ENCODE peak calls at places on chromosomes 2 and 18, in ten cellular contexts. H is astrocyte of the spinal cord, K is psoas muscle, T is AG09319, Y is colonic mucosa, U is pancreas, W is foreskin fibroblast, R is left ventricle myocardium inferior, G is HL-60, E is bronchial epithelial cell. J is an unnamed sample.

GRCh38 chr2:203394519-203395227 is 66.5 kb downstream of the ABI2 start:
- DNase-seq in H (no peak), K (no peak), T (no peak), Y (no peak), U (no peak), W (no peak), R (no peak), G (no peak), E (no peak), J (no peak)

GRCh38 chr18:13993730-13994129 is 78.4 kb upstream of the MC2R start:
- DNase-seq in H (no peak), K (no peak), T (no peak), Y (no peak), U (no peak), W (no peak), R (no peak), G (no peak), E (no peak), J (no peak)

GRCh38 chr2:195322324-195322723 is 334.7 kb upstream of the SLC39A10 start:
- DNase-seq in H (no peak), K (no peak), T (no peak), Y (peak; percentile 70), U (no peak), W (peak; percentile 49), R (no peak), G (no peak), E (no peak), J (no peak)

GRCh38 chr2:18527822-18528221 is 32.6 kb downstream of the RDH14 start:
- DNase-seq in H (no peak), K (no peak), T (no peak), Y (no peak), U (no peak), W (no peak), R (no peak), G (no peak), E (no peak), J (no peak)

GRCh38 chr2:198309673-198310280 is 505.4 kb downstream of the PLCL1 start:
- DNase-seq in H (peak; percentile 52), K (no peak), T (no peak), Y (peak; percentile 82), U (no peak), W (peak; percentile 73), R (no peak), G (peak; percentile 45), E (peak; percentile 48), J (peak; percentile 52)

GRCh38 chr2:104836837-104837236 is 17.1 kb upstream of the POU3F3 start:
- DNase-seq in H (no peak), K (no peak), T (no peak), Y (no peak), U (no peak), W (no peak), R (no peak), G (no peak), E (no peak), J (no peak)

GRCh38 chr18:46755315-46756171 is 1.3 kb downstream of the ST8SIA5 start:
- DNase-seq in H (no peak), K (no peak), T (no peak), Y (no peak), U (no peak), W (peak; percentile 15), R (no peak), G (no peak), E (no peak), J (peak; percentile 40)

GRCh38 chr18:1573732-1574131 is 669.1 kb downstream of the ADCYAP1 start:
- DNase-seq in H (no peak), K (no peak), T (no peak), Y (no peak), U (no peak), W (peak; percentile 1), R (no peak), G (no peak), E (no peak), J (no peak)

GRCh38 chr2:11829324-11829946 is 83.0 kb downstream of the LPIN1 start:
- DNase-seq in H (peak; percentile 66), K (peak; percentile 60), T (no peak), Y (peak; percentile 50), U (peak; percentile 78), W (peak; percentile 80), R (peak; percentile 64), G (peak; percentile 65), E (peak; percentile 33), J (peak; percentile 62)

GRCh38 chr2:24813645-24814257 is 20.5 kb downstream of the CENPO start:
- DNase-seq in H (no peak), K (no peak), T (no peak), Y (peak; percentile 8), U (no peak), W (no peak), R (no peak), G (no peak), E (no peak), J (no peak)

GRCh38 chr2:71531522-71532047 is 78.2 kb downstream of the DYSF start:
- DNase-seq in H (peak; percentile 15), K (no peak), T (no peak), Y (no peak), U (no peak), W (peak; percentile 24), R (no peak), G (no peak), E (peak; percentile 89), J (no peak)

GRCh38 chr2:64386676-64387075 is 67.3 kb upstream of the LGALSL start:
- DNase-seq in H (no peak), K (no peak), T (no peak), Y (no peak), U (no peak), W (no peak), R (no peak), G (no peak), E (no peak), J (no peak)

GRCh38 chr18:44744206-44745180 is 63.8 kb downstream of the SETBP1 start:
- DNase-seq in H (no peak), K (peak; percentile 53), T (no peak), Y (no peak), U (peak; percentile 74), W (no peak), R (peak; percentile 43), G (no peak), E (no peak), J (no peak)

GRCh38 chr2:71466301-71467179 is 13.2 kb downstream of the DYSF start:
- DNase-seq in H (no peak), K (peak; percentile 60), T (no peak), Y (no peak), U (no peak), W (peak; percentile 45), R (peak; percentile 59), G (no peak), E (no peak), J (peak; percentile 58)

GRCh38 chr2:197131558-197131855 is 179.1 kb downstream of the ANKRD44 start:
- DNase-seq in H (no peak), K (no peak), T (no peak), Y (no peak), U (no peak), W (no peak), R (no peak), G (no peak), E (no peak), J (peak; percentile 57)

GRCh38 chr2:197136452-197136851 is 174.1 kb downstream of the ANKRD44 start:
- DNase-seq in H (no peak), K (no peak), T (no peak), Y (no peak), U (no peak), W (no peak), R (no peak), G (no peak), E (no peak), J (no peak)

GRCh38 chr2:197137234-197137633 is 173.3 kb downstream of the ANKRD44 start:
- DNase-seq in H (peak; percentile 65), K (no peak), T (no peak), Y (no peak), U (no peak), W (peak; percentile 81), R (no peak), G (no peak), E (peak; percentile 66), J (no peak)

GRCh38 chr2:197135806-197136205 is 174.8 kb downstream of the ANKRD44 start:
- DNase-seq in H (no peak), K (no peak), T (no peak), Y (no peak), U (no peak), W (no peak), R (no peak), G (no peak), E (no peak), J (no peak)

DNA sequence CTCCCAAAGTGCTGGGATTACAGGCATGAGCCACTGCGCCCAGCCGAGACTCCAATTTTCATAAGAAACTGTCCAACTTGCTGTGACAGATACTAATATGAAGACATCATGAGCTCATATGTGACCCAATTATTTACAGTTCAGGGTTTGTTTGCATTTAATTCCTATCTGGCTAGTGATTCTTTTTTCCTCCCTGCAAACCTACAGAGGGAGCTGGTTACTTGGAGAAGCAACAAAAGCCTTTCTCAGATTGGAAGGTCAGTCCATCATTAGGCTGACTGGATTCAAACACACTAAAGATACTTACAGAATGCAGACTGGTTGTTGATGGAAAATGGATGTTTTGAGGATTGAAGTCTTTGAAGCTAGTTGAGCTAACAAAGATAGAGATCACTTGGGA is 176.4 kb downstream of the ANKRD44 start:
- DNase-seq in H (no peak), K (no peak), T (no peak), Y (no peak), U (no peak), W (peak; percentile 41), R (no peak), G (no peak), E (peak; percentile 9), J (no peak)
- TF ChIP-seq CTCF in H (no peak), K (no peak), T (no peak), Y (no peak), U (no peak), W (no peak), R (no peak), G (no peak), E (no peak), J (no peak)

GRCh38 chr2:23199115-23199918 is 185.7 kb upstream of the KLHL29 start:
- DNase-seq in H (no peak), K (no peak), T (no peak), Y (no peak), U (no peak), W (peak; percentile 46), R (no peak), G (no peak), E (peak; percentile 6), J (peak; percentile 18)
- TF ChIP-seq CTCF in H (peak; percentile 47), K (peak; percentile 13), T (peak; percentile 60), Y (peak; percentile 46), U (peak; percentile 8), W (peak; percentile 71), R (peak; percentile 24), G (peak; percentile 25), E (peak; percentile 61), J (peak; percentile 31)

GRCh38 chr18:27298215-27298804 is 113.2 kb upstream of the CHST9 start:
- DNase-seq in H (peak; percentile 4), K (no peak), T (no peak), Y (no peak), U (no peak), W (no peak), R (no peak), G (no peak), E (peak; percentile 47), J (no peak)
- TF ChIP-seq CTCF in H (no peak), K (peak; percentile 18), T (no peak), Y (no peak), U (peak; percentile 17), W (no peak), R (peak; percentile 64), G (no peak), E (peak; percentile 48), J (no peak)

GRCh38 chr2:164826293-164827243 is 15.1 kb downstream of the COBLL1 start:
- DNase-seq in H (peak; percentile 69), K (no peak), T (peak; percentile 35), Y (peak; percentile 56), U (peak; percentile 55), W (peak; percentile 40), R (peak; percentile 29), G (no peak), E (peak; percentile 67), J (no peak)
- TF ChIP-seq CTCF in H (no peak), K (no peak), T (no peak), Y (no peak), U (no peak), W (no peak), R (no peak), G (no peak), E (no peak), J (no peak)

J was measured in GM20000.